ENCODE peak calls at places on chromosome 22, in nine cellular contexts. R is kidney; U is pancreas; V is adrenal gland; M is left ventricle myocardium inferior; X is CD8-positive, alpha-beta T cell; B is PC-9; I is CD4-positive, alpha-beta memory T cell; P is tibial nerve. T is an unnamed sample. For H3K4me1, the result is how much of the 10 kb centered on the place peaks cover.

GRCh38 chr22:43500792-43501785 is 89.3 kb downstream of the MPPED1 start:
- DNase-seq in M (no peak), V (no peak), I (no peak), B (no peak), X (no peak), U (no peak), R (peak), P (no peak), T (no peak)

GRCh38 chr22:22171357-22172218 is 73.0 kb upstream of the VPREB1 start:
- DNase-seq in P (no peak), V (peak), X (no peak), R (no peak), U (no peak), M (no peak), B (no peak), I (no peak), T (no peak)

GRCh38 chr22:20406686-20407408 is 12.9 kb downstream of the ZNF74 start:
- DNase-seq in M (no peak), I (no peak), B (no peak), R (no peak), U (no peak), V (no peak), P (no peak), X (no peak), T (no peak)

GRCh38 chr22:30859714-30860095 is 108.9 kb downstream of the MORC2 start:
- DNase-seq in R (no peak), V (no peak), I (no peak), B (no peak), U (no peak), P (no peak), X (no peak), M (no peak), T (no peak)

GRCh38 chr22:31243339-31244043 is 31.4 kb downstream of the LIMK2 start:
- DNase-seq in X (no peak), P (no peak), U (no peak), R (no peak), M (no peak), B (peak), V (no peak), I (no peak), T (peak)

GRCh38 chr22:21000987-21001600 is 824 bp downstream of the THAP7 start:
- DNase-seq in R (no peak), U (no peak), M (no peak), X (no peak), B (no peak), V (peak), I (no peak), P (no peak), T (no peak)

GRCh38 chr22:24214467-24215285 is 30.2 kb downstream of the GGT5 start:
- DNase-seq in I (no peak), X (no peak), P (no peak), B (no peak), R (no peak), U (no peak), M (no peak), V (no peak), T (no peak)

GRCh38 chr22:22360014-22360413 is 115.4 kb downstream of the VPREB1 start:
- DNase-seq in U (no peak), I (no peak), R (no peak), M (no peak), V (no peak), X (no peak), B (no peak), P (no peak), T (no peak)

GRCh38 chr22:47175761-47176359 is 413.4 kb downstream of the TBC1D22A start:
- DNase-seq in P (no peak), U (peak), V (no peak), B (no peak), X (no peak), I (no peak), R (peak), M (no peak), T (no peak)

GRCh38 chr22:28112130-28112529 is 193.1 kb upstream of the PITPNB start:
- DNase-seq in U (no peak), B (no peak), V (no peak), M (no peak), P (no peak), I (no peak), X (no peak), R (no peak), T (no peak)

GRCh38 chr22:28506207-28506606 is 173.4 kb downstream of the TTC28 start:
- DNase-seq in B (no peak), M (no peak), X (no peak), V (no peak), R (no peak), I (no peak), U (no peak), P (no peak), T (no peak)

GRCh38 chr22:42519544-42520237 is at the start of gene RRP7A:
- DNase-seq in P (peak), V (peak), R (peak), X (peak), I (peak), U (peak), M (peak), B (peak), T (peak)

GRCh38 chr22:33838644-33839043 is 81.6 kb downstream of the LARGE1 start:
- DNase-seq in B (no peak), R (no peak), M (no peak), P (no peak), U (no peak), V (no peak), X (no peak), I (no peak), T (no peak)

GRCh38 chr22:30235687-30236170 is 10.8 kb downstream of the LIF start:
- DNase-seq in P (no peak), I (no peak), R (peak), B (peak), M (no peak), U (peak), V (peak), X (no peak), T (no peak)

GRCh38 chr22:50305393-50305657 is 2.1 kb downstream of the PLXNB2 start:
- DNase-seq in P (no peak), R (no peak), X (no peak), B (no peak), V (no peak), I (no peak), U (no peak), M (no peak), T (no peak)
- H3K4me1 ChIP-seq in P (half or more), R (under half), X (under half), B (half or more), V (half or more), I (under half), U (under half), M (half or more), T (under half)

GRCh38 chr22:19287889-19288288 is 3.6 kb downstream of the CLTCL1 start:
- DNase-seq in U (no peak), X (no peak), M (no peak), I (no peak), R (no peak), P (no peak), V (no peak), B (no peak), T (peak)
- H3K27ac ChIP-seq in U (no peak), X (no peak), M (no peak), I (no peak), R (no peak), P (peak), V (no peak), B (no peak), T (peak)

DNA sequence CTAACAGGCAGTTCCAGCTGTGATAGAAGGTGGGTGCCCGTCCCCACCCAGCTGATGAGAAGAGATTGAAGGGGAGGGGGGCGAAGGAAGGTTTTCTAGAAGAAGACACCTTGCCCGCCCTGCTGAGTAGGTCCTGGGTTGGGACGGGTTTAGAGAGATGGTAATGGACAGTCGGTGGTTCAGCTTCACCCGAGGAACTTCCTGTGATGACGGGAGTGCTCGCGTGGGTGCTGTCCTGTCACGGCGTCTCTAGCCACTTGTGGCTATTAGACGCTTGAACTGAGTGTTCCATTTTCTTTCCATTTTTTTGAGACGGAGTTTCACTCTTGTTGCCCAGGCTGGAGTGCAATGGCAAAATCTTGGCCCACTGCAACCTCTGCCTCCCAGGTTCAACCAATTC is 27.6 kb upstream of the MGAT3 start:
- DNase-seq in M (no peak), P (no peak), B (no peak), I (no peak), R (no peak), V (no peak), X (no peak), U (no peak), T (no peak)
- H3K4me1 ChIP-seq in M (under half), P (under half), B (under half), I (under half), R (under half), V (under half), X (under half), U (under half), T (under half)

GRCh38 chr22:45314054-45314721 is 4.5 kb downstream of the FAM118A start:
- DNase-seq in M (no peak), X (no peak), V (no peak), I (no peak), B (no peak), P (no peak), R (peak), U (no peak), T (no peak)

GRCh38 chr22:45316796-45317526 is 7.2 kb downstream of the FAM118A start:
- DNase-seq in X (no peak), R (no peak), M (no peak), P (peak), B (no peak), V (no peak), I (no peak), U (no peak), T (no peak)

GRCh38 chr22:45312415-45312814 is 2.7 kb downstream of the FAM118A start:
- DNase-seq in I (no peak), P (no peak), R (no peak), X (no peak), V (no peak), M (no peak), B (no peak), U (no peak), T (no peak)

GRCh38 chr22:45312856-45313255 is 3.1 kb downstream of the FAM118A start:
- DNase-seq in X (no peak), P (no peak), I (no peak), B (no peak), V (no peak), U (no peak), R (no peak), M (no peak), T (no peak)

GRCh38 chr22:45314789-45315188 is 5.1 kb downstream of the FAM118A start:
- DNase-seq in B (no peak), P (no peak), X (no peak), R (peak), U (no peak), I (no peak), M (no peak), V (no peak), T (no peak)
- H3K27ac ChIP-seq in B (no peak), P (no peak), X (no peak), R (no peak), U (no peak), I (no peak), M (peak), V (no peak), T (no peak)

GRCh38 chr22:41418717-41419116 is 27.9 kb downstream of the TOB2 start:
- DNase-seq in B (no peak), M (no peak), X (no peak), P (no peak), V (no peak), U (no peak), R (no peak), I (no peak), T (no peak)

GRCh38 chr22:41410311-41410751 is 28.6 kb downstream of the TEF start:
- DNase-seq in M (peak), I (no peak), V (peak), R (no peak), U (peak), B (no peak), X (no peak), P (no peak), T (no peak)

GRCh38 chr22:41411021-41411851 is 29.5 kb downstream of the TEF start:
- DNase-seq in B (no peak), I (no peak), P (peak), V (no peak), M (peak), R (no peak), U (no peak), X (no peak), T (no peak)

GRCh38 chr22:41417622-41418390 is 28.8 kb downstream of the TOB2 start:
- DNase-seq in R (peak), V (peak), M (peak), I (no peak), U (peak), B (no peak), X (no peak), P (peak), T (no peak)

DNA sequence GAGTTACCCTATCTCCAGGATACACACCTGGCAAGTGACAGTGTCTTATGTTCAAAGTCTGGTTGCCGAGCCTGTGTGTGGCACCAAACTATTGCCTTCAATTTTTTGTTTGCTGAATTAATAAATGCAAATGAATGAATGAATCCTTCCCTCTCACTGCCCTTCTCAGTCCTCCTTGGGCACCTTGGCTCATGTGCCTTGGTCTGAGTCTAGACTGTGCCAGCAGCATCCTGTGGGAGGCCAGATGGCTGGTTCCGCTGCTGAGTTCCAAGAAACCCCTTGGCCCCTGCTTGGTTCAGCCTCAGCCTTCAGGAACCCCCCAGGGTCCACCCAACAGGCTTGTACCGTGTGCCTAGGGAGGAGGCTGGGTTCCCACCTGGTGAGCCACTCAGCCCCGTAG is 31.0 kb downstream of the TOB2 start:
- DNase-seq in B (no peak), X (no peak), M (no peak), P (no peak), V (no peak), I (no peak), R (no peak), U (no peak), T (no peak)
- H3K4me1 ChIP-seq in B (under half), X (under half), M (half or more), P (half or more), V (under half), I (under half), R (under half), U (under half), T (under half)

GRCh38 chr22:25833676-25834075 is 91.7 kb downstream of the MYO18B start:
- DNase-seq in U (no peak), V (no peak), X (no peak), R (no peak), P (no peak), B (no peak), I (no peak), M (no peak), T (no peak)
- H3K27ac ChIP-seq in U (no peak), V (no peak), X (no peak), R (no peak), P (no peak), B (no peak), I (no peak), M (peak), T (no peak)

GRCh38 chr22:25744694-25745093 is 2.7 kb downstream of the MYO18B start:
- DNase-seq in M (no peak), U (no peak), R (no peak), P (no peak), X (no peak), V (no peak), B (no peak), I (no peak), T (no peak)

GRCh38 chr22:25745341-25746011 is 3.5 kb downstream of the MYO18B start:
- DNase-seq in B (no peak), I (no peak), M (no peak), V (peak), P (no peak), R (no peak), U (no peak), X (no peak), T (peak)

GRCh38 chr22:25748140-25748539 is 6.2 kb downstream of the MYO18B start:
- DNase-seq in M (no peak), P (no peak), B (no peak), V (no peak), X (no peak), R (no peak), I (no peak), U (no peak), T (no peak)

GRCh38 chr22:25747245-25747944 is 5.4 kb downstream of the MYO18B start:
- DNase-seq in U (no peak), R (peak), P (no peak), B (peak), I (no peak), V (peak), M (no peak), X (no peak), T (no peak)

GRCh38 chr22:25746012-25746373 is 4.0 kb downstream of the MYO18B start:
- DNase-seq in I (no peak), B (peak), X (no peak), P (no peak), R (no peak), V (no peak), M (no peak), U (no peak), T (peak)
- H3K4me1 ChIP-seq in I (under half), B (under half), X (under half), P (under half), R (under half), V (under half), M (half or more), U (under half), T (under half)

T was measured in foreskin keratinocyte.